ENCODE peak calls at places on chromosome 4, in ten cellular contexts. One of them, this sample, is unnamed.

GRCh38 chr4:112214397-112215264 is 17.0 kb upstream of the AP1AR start:
- DNase-seq in AG04450: no peak
- DNase-seq in CD8-positive, alpha-beta T cell: no peak
- DNase-seq in neural progenitor cell: no peak
- DNase-seq in heart right ventricle: no peak
- DNase-seq in WERI-Rb-1: no peak
- DNase-seq in upper lobe of right lung: no peak
- DNase-seq in ovary: no peak
- DNase-seq in psoas muscle: no peak
- DNase-seq in cardiac muscle cell: peak; percentile 20
- DNase-seq in this sample: no peak

GRCh38 chr4:61200991-61201526 is 933 bp downstream of the ADGRL3 start:
- DNase-seq in neural progenitor cell: peak; percentile 63
- DNase-seq in WERI-Rb-1: peak; percentile 26
- DNase-seq in AG04450: no peak
- DNase-seq in psoas muscle: peak; percentile 42
- DNase-seq in cardiac muscle cell: peak; percentile 66
- DNase-seq in upper lobe of right lung: no peak
- DNase-seq in CD8-positive, alpha-beta T cell: no peak
- DNase-seq in heart right ventricle: no peak
- DNase-seq in ovary: no peak
- DNase-seq in this sample: peak; percentile 61

GRCh38 chr4:182878633-182879495 is 38.3 kb downstream of the DCTD start:
- DNase-seq in neural progenitor cell: no peak
- DNase-seq in heart right ventricle: no peak
- DNase-seq in upper lobe of right lung: no peak
- DNase-seq in AG04450: no peak
- DNase-seq in ovary: no peak
- DNase-seq in CD8-positive, alpha-beta T cell: no peak
- DNase-seq in WERI-Rb-1: no peak
- DNase-seq in psoas muscle: no peak
- DNase-seq in cardiac muscle cell: no peak
- DNase-seq in this sample: no peak

GRCh38 chr4:55866973-55867574 is 13.6 kb downstream of the EXOC1 start:
- DNase-seq in cardiac muscle cell: peak; percentile 71
- DNase-seq in WERI-Rb-1: peak; percentile 22
- DNase-seq in upper lobe of right lung: no peak
- DNase-seq in psoas muscle: no peak
- DNase-seq in ovary: no peak
- DNase-seq in heart right ventricle: peak; percentile 8
- DNase-seq in neural progenitor cell: peak; percentile 78
- DNase-seq in CD8-positive, alpha-beta T cell: peak; percentile 14
- DNase-seq in AG04450: no peak
- DNase-seq in this sample: no peak

GRCh38 chr4:40629401-40630334 is at the start of gene RBM47:
- DNase-seq in neural progenitor cell: peak; percentile 78
- DNase-seq in ovary: peak; percentile 73
- DNase-seq in CD8-positive, alpha-beta T cell: peak; percentile 12
- DNase-seq in WERI-Rb-1: no peak
- DNase-seq in cardiac muscle cell: peak; percentile 61
- DNase-seq in upper lobe of right lung: peak; percentile 94
- DNase-seq in heart right ventricle: peak; percentile 41
- DNase-seq in psoas muscle: peak; percentile 71
- DNase-seq in AG04450: no peak
- DNase-seq in this sample: peak; percentile 85

GRCh38 chr4:88009871-88010270 is 2.4 kb downstream of the PKD2 start:
- DNase-seq in psoas muscle: no peak
- DNase-seq in neural progenitor cell: peak; percentile 15
- DNase-seq in heart right ventricle: no peak
- DNase-seq in WERI-Rb-1: no peak
- DNase-seq in ovary: no peak
- DNase-seq in AG04450: no peak
- DNase-seq in upper lobe of right lung: no peak
- DNase-seq in CD8-positive, alpha-beta T cell: no peak
- DNase-seq in cardiac muscle cell: no peak
- DNase-seq in this sample: no peak

GRCh38 chr4:162061214-162061613 is 102.6 kb downstream of the FSTL5 start:
- DNase-seq in AG04450: no peak
- DNase-seq in heart right ventricle: no peak
- DNase-seq in psoas muscle: no peak
- DNase-seq in CD8-positive, alpha-beta T cell: no peak
- DNase-seq in upper lobe of right lung: no peak
- DNase-seq in neural progenitor cell: peak; percentile 36
- DNase-seq in WERI-Rb-1: no peak
- DNase-seq in cardiac muscle cell: peak; percentile 3
- DNase-seq in ovary: no peak
- DNase-seq in this sample: no peak

GRCh38 chr4:73800206-73800605 is 36.3 kb upstream of the CXCL6 start:
- DNase-seq in psoas muscle: no peak
- DNase-seq in ovary: no peak
- DNase-seq in CD8-positive, alpha-beta T cell: no peak
- DNase-seq in neural progenitor cell: no peak
- DNase-seq in WERI-Rb-1: no peak
- DNase-seq in heart right ventricle: no peak
- DNase-seq in AG04450: no peak
- DNase-seq in cardiac muscle cell: no peak
- DNase-seq in upper lobe of right lung: no peak
- DNase-seq in this sample: no peak

GRCh38 chr4:78247541-78248285 is 190.6 kb downstream of the FRAS1 start:
- DNase-seq in WERI-Rb-1: no peak
- DNase-seq in psoas muscle: no peak
- DNase-seq in ovary: no peak
- DNase-seq in cardiac muscle cell: no peak
- DNase-seq in neural progenitor cell: no peak
- DNase-seq in AG04450: no peak
- DNase-seq in heart right ventricle: no peak
- DNase-seq in upper lobe of right lung: no peak
- DNase-seq in CD8-positive, alpha-beta T cell: no peak
- DNase-seq in this sample: no peak

GRCh38 chr4:77172336-77172735 is 15.3 kb downstream of the CCNG2 start:
- DNase-seq in upper lobe of right lung: no peak
- DNase-seq in ovary: no peak
- DNase-seq in WERI-Rb-1: no peak
- DNase-seq in heart right ventricle: no peak
- DNase-seq in psoas muscle: no peak
- DNase-seq in cardiac muscle cell: no peak
- DNase-seq in neural progenitor cell: no peak
- DNase-seq in AG04450: peak; percentile 81
- DNase-seq in CD8-positive, alpha-beta T cell: no peak
- DNase-seq in this sample: no peak

GRCh38 chr4:145299380-145300076 is 119.1 kb upstream of the OTUD4 start:
- DNase-seq in psoas muscle: no peak
- DNase-seq in WERI-Rb-1: no peak
- DNase-seq in neural progenitor cell: no peak
- DNase-seq in cardiac muscle cell: no peak
- DNase-seq in AG04450: no peak
- DNase-seq in CD8-positive, alpha-beta T cell: peak; percentile 34
- DNase-seq in heart right ventricle: no peak
- DNase-seq in upper lobe of right lung: no peak
- DNase-seq in ovary: no peak
- DNase-seq in this sample: no peak

GRCh38 chr4:126396703-126397102 is 1081.9 kb downstream of the FAT4 start:
- DNase-seq in ovary: no peak
- DNase-seq in cardiac muscle cell: no peak
- DNase-seq in upper lobe of right lung: no peak
- DNase-seq in AG04450: no peak
- DNase-seq in psoas muscle: no peak
- DNase-seq in heart right ventricle: no peak
- DNase-seq in neural progenitor cell: no peak
- DNase-seq in WERI-Rb-1: no peak
- DNase-seq in CD8-positive, alpha-beta T cell: no peak
- DNase-seq in this sample: no peak

GRCh38 chr4:67929447-67929846 is 33.8 kb downstream of the TMPRSS11A start:
- DNase-seq in WERI-Rb-1: no peak
- DNase-seq in upper lobe of right lung: no peak
- DNase-seq in AG04450: no peak
- DNase-seq in psoas muscle: no peak
- DNase-seq in CD8-positive, alpha-beta T cell: no peak
- DNase-seq in heart right ventricle: no peak
- DNase-seq in cardiac muscle cell: no peak
- DNase-seq in neural progenitor cell: no peak
- DNase-seq in ovary: no peak
- DNase-seq in this sample: no peak

GRCh38 chr4:146855761-146856160 is 89.9 kb downstream of the TTC29 start:
- DNase-seq in neural progenitor cell: no peak
- DNase-seq in heart right ventricle: no peak
- DNase-seq in psoas muscle: no peak
- DNase-seq in CD8-positive, alpha-beta T cell: no peak
- DNase-seq in ovary: no peak
- DNase-seq in cardiac muscle cell: no peak
- DNase-seq in AG04450: no peak
- DNase-seq in upper lobe of right lung: no peak
- DNase-seq in WERI-Rb-1: peak; percentile 65
- DNase-seq in this sample: no peak
- H3K27ac ChIP-seq in neural progenitor cell: no peak overlapping the region
- H3K27ac ChIP-seq in heart right ventricle: no peak overlapping the region
- H3K27ac ChIP-seq in psoas muscle: no peak overlapping the region
- H3K27ac ChIP-seq in CD8-positive, alpha-beta T cell: no peak overlapping the region
- H3K27ac ChIP-seq in ovary: no peak overlapping the region
- H3K27ac ChIP-seq in cardiac muscle cell: no peak overlapping the region
- H3K27ac ChIP-seq in AG04450: no peak overlapping the region
- H3K27ac ChIP-seq in upper lobe of right lung: no peak overlapping the region
- H3K27ac ChIP-seq in WERI-Rb-1: no peak overlapping the region
- H3K27ac ChIP-seq in this sample: no peak overlapping the region

GRCh38 chr4:108492816-108493595 is 127.4 kb upstream of the RPL34 start:
- DNase-seq in heart right ventricle: no peak
- DNase-seq in neural progenitor cell: peak; percentile 75
- DNase-seq in ovary: no peak
- DNase-seq in CD8-positive, alpha-beta T cell: peak; percentile 15
- DNase-seq in upper lobe of right lung: no peak
- DNase-seq in WERI-Rb-1: peak; percentile 60
- DNase-seq in cardiac muscle cell: peak; percentile 13
- DNase-seq in AG04450: no peak
- DNase-seq in psoas muscle: no peak
- DNase-seq in this sample: no peak
- TF ChIP-seq CTCF in heart right ventricle: peak; percentile 12
- TF ChIP-seq CTCF in neural progenitor cell: peak; percentile 87
- TF ChIP-seq CTCF in ovary: no peak
- TF ChIP-seq CTCF in CD8-positive, alpha-beta T cell: peak; percentile 19
- TF ChIP-seq CTCF in upper lobe of right lung: peak; percentile 24
- TF ChIP-seq CTCF in WERI-Rb-1: peak; percentile 91
- TF ChIP-seq CTCF in cardiac muscle cell: peak; percentile 50
- TF ChIP-seq CTCF in AG04450: peak; percentile 62
- TF ChIP-seq CTCF in psoas muscle: no peak
- TF ChIP-seq CTCF in this sample: no peak

GRCh38 chr4:47531241-47531953 is 46.3 kb downstream of the ATP10D start:
- DNase-seq in WERI-Rb-1: no peak
- DNase-seq in neural progenitor cell: peak; percentile 70
- DNase-seq in psoas muscle: no peak
- DNase-seq in heart right ventricle: peak; percentile 8
- DNase-seq in CD8-positive, alpha-beta T cell: peak; percentile 47
- DNase-seq in ovary: no peak
- DNase-seq in AG04450: peak; percentile 47
- DNase-seq in cardiac muscle cell: no peak
- DNase-seq in upper lobe of right lung: peak; percentile 48
- DNase-seq in this sample: no peak

GRCh38 chr4:47532658-47533057 is 47.6 kb downstream of the ATP10D start:
- DNase-seq in cardiac muscle cell: no peak
- DNase-seq in neural progenitor cell: no peak
- DNase-seq in upper lobe of right lung: no peak
- DNase-seq in psoas muscle: no peak
- DNase-seq in WERI-Rb-1: no peak
- DNase-seq in CD8-positive, alpha-beta T cell: no peak
- DNase-seq in AG04450: no peak
- DNase-seq in heart right ventricle: no peak
- DNase-seq in ovary: no peak
- DNase-seq in this sample: no peak

GRCh38 chr4:47528651-47529050 is 43.6 kb downstream of the ATP10D start:
- DNase-seq in cardiac muscle cell: no peak
- DNase-seq in ovary: no peak
- DNase-seq in psoas muscle: no peak
- DNase-seq in heart right ventricle: no peak
- DNase-seq in WERI-Rb-1: no peak
- DNase-seq in AG04450: no peak
- DNase-seq in neural progenitor cell: no peak
- DNase-seq in CD8-positive, alpha-beta T cell: no peak
- DNase-seq in upper lobe of right lung: no peak
- DNase-seq in this sample: no peak

GRCh38 chr4:47531954-47532321 is 46.9 kb downstream of the ATP10D start:
- DNase-seq in WERI-Rb-1: no peak
- DNase-seq in AG04450: no peak
- DNase-seq in upper lobe of right lung: no peak
- DNase-seq in psoas muscle: no peak
- DNase-seq in ovary: no peak
- DNase-seq in neural progenitor cell: no peak
- DNase-seq in heart right ventricle: no peak
- DNase-seq in cardiac muscle cell: no peak
- DNase-seq in CD8-positive, alpha-beta T cell: no peak
- DNase-seq in this sample: no peak

GRCh38 chr4:47530801-47531200 is 45.7 kb downstream of the ATP10D start:
- DNase-seq in WERI-Rb-1: no peak
- DNase-seq in neural progenitor cell: no peak
- DNase-seq in psoas muscle: no peak
- DNase-seq in CD8-positive, alpha-beta T cell: no peak
- DNase-seq in heart right ventricle: no peak
- DNase-seq in ovary: no peak
- DNase-seq in AG04450: no peak
- DNase-seq in cardiac muscle cell: no peak
- DNase-seq in upper lobe of right lung: no peak
- DNase-seq in this sample: no peak
- H3K27ac ChIP-seq in WERI-Rb-1: no peak overlapping the region
- H3K27ac ChIP-seq in neural progenitor cell: peak overlapping the region; percentile 15
- H3K27ac ChIP-seq in psoas muscle: no peak overlapping the region
- H3K27ac ChIP-seq in CD8-positive, alpha-beta T cell: no peak overlapping the region
- H3K27ac ChIP-seq in heart right ventricle: peak overlapping the region; percentile 72
- H3K27ac ChIP-seq in ovary: no peak overlapping the region
- H3K27ac ChIP-seq in AG04450: peak overlapping the region; percentile 86
- H3K27ac ChIP-seq in cardiac muscle cell: no peak overlapping the region
- H3K27ac ChIP-seq in upper lobe of right lung: no peak overlapping the region
- H3K27ac ChIP-seq in this sample: no peak overlapping the region

GRCh38 chr4:150010525-150011126 is 67.6 kb upstream of the DCLK2 start:
- DNase-seq in CD8-positive, alpha-beta T cell: no peak
- DNase-seq in AG04450: peak; percentile 36
- DNase-seq in WERI-Rb-1: peak; percentile 67
- DNase-seq in neural progenitor cell: peak; percentile 60
- DNase-seq in heart right ventricle: peak; percentile 38
- DNase-seq in upper lobe of right lung: no peak
- DNase-seq in psoas muscle: no peak
- DNase-seq in cardiac muscle cell: peak; percentile 74
- DNase-seq in ovary: peak; percentile 15
- DNase-seq in this sample: no peak
- TF ChIP-seq CTCF in CD8-positive, alpha-beta T cell: no peak
- TF ChIP-seq CTCF in AG04450: peak; percentile 66
- TF ChIP-seq CTCF in WERI-Rb-1: peak; percentile 58
- TF ChIP-seq CTCF in neural progenitor cell: peak; percentile 64
- TF ChIP-seq CTCF in heart right ventricle: peak; percentile 75
- TF ChIP-seq CTCF in upper lobe of right lung: peak; percentile 60
- TF ChIP-seq CTCF in psoas muscle: peak; percentile 45
- TF ChIP-seq CTCF in cardiac muscle cell: peak; percentile 58
- TF ChIP-seq CTCF in ovary: peak; percentile 42
- TF ChIP-seq CTCF in this sample: peak; percentile 41